ENCODE peak calls at places on chromosomes 16 and 17, in ten cellular contexts. F is hypothalamus; H is GM23248; P is heart left ventricle; W is lung microvascular endothelial cell; L is PC-3; J is activated gamma-delta T cell treated with Interleukin-2 at 50 U/mL for 16 hours; U is activated T-cell treated with anti-CD3 and anti-CD28 coated beads, Interleukin-2, amount 50 U/mL, for 72 hours; N is A549; Y is HTR-8/SVneo. M is an unnamed sample.

GRCh38 chr17:62802531-62803205 is 5.4 kb downstream of the MARCHF10 start:
- DNase-seq in F (no peak), H (no peak), P (no peak), W (no peak), L (no peak), J (no peak), U (no peak), N (no peak), Y (no peak), M (no peak)

GRCh38 chr16:88540346-88540977 is 29.7 kb upstream of the ZC3H18 start:
- DNase-seq in F (no peak), H (no peak), P (no peak), W (no peak), L (no peak), J (no peak), U (no peak), N (no peak), Y (no peak), M (no peak)

GRCh38 chr17:7027335-7027734 is 4.5 kb downstream of the BCL6B start:
- DNase-seq in F (no peak), H (no peak), P (no peak), W (peak), L (no peak), J (no peak), U (no peak), N (no peak), Y (no peak), M (no peak)

GRCh38 chr16:86992587-86992986 is 324.6 kb downstream of the C16orf95 start:
- DNase-seq in F (no peak), H (peak), P (no peak), W (no peak), L (peak), J (no peak), U (no peak), N (no peak), Y (no peak), M (no peak)

GRCh38 chr16:35598696-35599332 is 2139.4 kb downstream of the TP53TG3F start:
- DNase-seq in F (no peak), H (no peak), P (no peak), W (no peak), L (no peak), J (no peak), U (no peak), N (peak), Y (no peak), M (no peak)

GRCh38 chr17:75603123-75603522 is 15.5 kb downstream of the MYO15B start:
- DNase-seq in F (no peak), H (no peak), P (no peak), W (no peak), L (no peak), J (no peak), U (no peak), N (no peak), Y (no peak), M (no peak)

GRCh38 chr17:2262146-2262587 is 41.4 kb downstream of the SMG6 start:
- DNase-seq in F (no peak), H (peak), P (no peak), W (peak), L (peak), J (no peak), U (no peak), N (peak), Y (no peak), M (no peak)

GRCh38 chr16:14501331-14502255 is 128.5 kb downstream of the PARN start:
- DNase-seq in F (peak), H (peak), P (peak), W (peak), L (peak), J (no peak), U (no peak), N (peak), Y (peak), M (peak)